ENCODE peak calls at places on chromosomes 2 and 18, in four cellular contexts. C is GM12878, O is HepG2, W is K562. A is an unnamed sample.

GRCh38 chr18:79644006-79644665 is 35.5 kb upstream of the CTDP1 start:
- ATAC-seq in C (peak; percentile 99), O (peak; percentile 92), W (peak; percentile 95), A (peak; percentile 63)

GRCh38 chr2:48406950-48407349 is 123.0 kb upstream of the STON1 start:
- ATAC-seq in C (no peak), O (peak; percentile 72), W (no peak), A (no peak)

GRCh38 chr2:64338910-64339500 is 115.0 kb upstream of the LGALSL start:
- ATAC-seq in C (peak; percentile 88), O (no peak), W (no peak), A (no peak)

GRCh38 chr2:242031481-242032019 is 162.0 kb downstream of the RTP5 start:
- ATAC-seq in C (no peak), O (no peak), W (peak; percentile 54), A (no peak)

GRCh38 chr2:41853427-41854191 is 194.2 kb upstream of the PKDCC start:
- ATAC-seq in C (peak; percentile 47), O (peak; percentile 72), W (peak; percentile 38), A (peak; percentile 42)

GRCh38 chr2:96159084-96159830 is 14.0 kb upstream of the DUSP2 start:
- ATAC-seq in C (no peak), O (peak; percentile 5), W (no peak), A (no peak)

GRCh38 chr18:8538935-8539334 is 70.3 kb upstream of the RAB12 start:
- ATAC-seq in C (peak; percentile 33), O (no peak), W (peak; percentile 83), A (no peak)

GRCh38 chr2:85831735-85832134 is 57.1 kb downstream of the ST3GAL5 start:
- ATAC-seq in C (peak; percentile 76), O (no peak), W (no peak), A (no peak)

GRCh38 chr2:98769784-98770183 is 38.9 kb upstream of the MGAT4A start:
- ATAC-seq in C (no peak), O (no peak), W (no peak), A (no peak)

GRCh38 chr18:7038330-7038846 is 79.2 kb downstream of the LAMA1 start:
- ATAC-seq in C (peak; percentile 76), O (peak; percentile 89), W (peak; percentile 99), A (peak; percentile 95)

GRCh38 chr2:232537499-232537898 is 2.0 kb upstream of the CHRNG start:
- ATAC-seq in C (no peak), O (no peak), W (no peak), A (no peak)

GRCh38 chr2:203803046-203803429 is 64.5 kb upstream of the CTLA4 start:
- ATAC-seq in C (no peak), O (no peak), W (no peak), A (no peak)

GRCh38 chr2:167721593-167721992 is 525.8 kb downstream of the STK39 start:
- ATAC-seq in C (no peak), O (no peak), W (no peak), A (no peak)

GRCh38 chr18:24976502-24976901 is 375.5 kb downstream of the ZNF521 start:
- ATAC-seq in C (no peak), O (no peak), W (no peak), A (no peak)

GRCh38 chr2:32773409-32773808 is 145.6 kb downstream of the TTC27 start:
- ATAC-seq in C (no peak), O (no peak), W (no peak), A (no peak)

GRCh38 chr2:237743561-237744269 is 54.9 kb upstream of the RBM44 start:
- ATAC-seq in C (peak; percentile 42), O (peak; percentile 82), W (peak; percentile 60), A (peak; percentile 37)

GRCh38 chr2:232563580-232563979 is 13.1 kb downstream of the EIF4E2 start:
- ATAC-seq in C (peak; percentile 20), O (no peak), W (no peak), A (no peak)

GRCh38 chr2:172330060-172330671 is 97.2 kb upstream of the ITGA6 start:
- ATAC-seq in C (no peak), O (peak; percentile 92), W (no peak), A (peak; percentile 40)

GRCh38 chr2:233209978-233210680 is 41.3 kb upstream of the ATG16L1 start:
- ATAC-seq in C (peak; percentile 24), O (no peak), W (no peak), A (no peak)

GRCh38 chr2:55164534-55165104 is 67.5 kb downstream of the CLHC1 start:
- ATAC-seq in C (no peak), O (no peak), W (no peak), A (no peak)

GRCh38 chr18:45110577-45111506 is 430.2 kb downstream of the SETBP1 start:
- ATAC-seq in C (no peak), O (no peak), W (no peak), A (peak; percentile 42)

GRCh38 chr2:222572264-222572721 is 83.6 kb downstream of the FARSB start:
- ATAC-seq in C (no peak), O (no peak), W (peak; percentile 12), A (peak; percentile 11)

GRCh38 chr2:234884591-234884990 is 67.2 kb upstream of the SH3BP4 start:
- ATAC-seq in C (no peak), O (no peak), W (no peak), A (no peak)

GRCh38 chr18:13232060-13232917 is 13.7 kb downstream of the LDLRAD4 start:
- ATAC-seq in C (no peak), O (no peak), W (no peak), A (peak; percentile 52)

GRCh38 chr2:191218292-191218898 is 26.8 kb upstream of the MYO1B start:
- ATAC-seq in C (peak; percentile 85), O (peak; percentile 97), W (peak; percentile 86), A (peak; percentile 34)

GRCh38 chr2:46320141-46320567 is 22.9 kb downstream of the EPAS1 start:
- ATAC-seq in C (no peak), O (no peak), W (no peak), A (no peak)

GRCh38 chr18:80184243-80184772 is 63.0 kb downstream of the PARD6G start:
- ATAC-seq in C (no peak), O (no peak), W (no peak), A (no peak)

GRCh38 chr2:119323459-119323858 is 43.2 kb downstream of the C2orf76 start:
- ATAC-seq in C (no peak), O (no peak), W (no peak), A (no peak)

GRCh38 chr2:124810132-124810531 is 785.0 kb downstream of the CNTNAP5 start:
- ATAC-seq in C (no peak), O (peak; percentile 95), W (no peak), A (no peak)

GRCh38 chr2:105836840-105837692 is 92.4 kb downstream of the NCK2 start:
- ATAC-seq in C (peak; percentile 32), O (no peak), W (no peak), A (no peak)

GRCh38 chr2:42742740-42743666 is 20.9 kb downstream of the OXER1 start:
- ATAC-seq in C (peak; percentile 63), O (no peak), W (no peak), A (no peak)

DNA sequence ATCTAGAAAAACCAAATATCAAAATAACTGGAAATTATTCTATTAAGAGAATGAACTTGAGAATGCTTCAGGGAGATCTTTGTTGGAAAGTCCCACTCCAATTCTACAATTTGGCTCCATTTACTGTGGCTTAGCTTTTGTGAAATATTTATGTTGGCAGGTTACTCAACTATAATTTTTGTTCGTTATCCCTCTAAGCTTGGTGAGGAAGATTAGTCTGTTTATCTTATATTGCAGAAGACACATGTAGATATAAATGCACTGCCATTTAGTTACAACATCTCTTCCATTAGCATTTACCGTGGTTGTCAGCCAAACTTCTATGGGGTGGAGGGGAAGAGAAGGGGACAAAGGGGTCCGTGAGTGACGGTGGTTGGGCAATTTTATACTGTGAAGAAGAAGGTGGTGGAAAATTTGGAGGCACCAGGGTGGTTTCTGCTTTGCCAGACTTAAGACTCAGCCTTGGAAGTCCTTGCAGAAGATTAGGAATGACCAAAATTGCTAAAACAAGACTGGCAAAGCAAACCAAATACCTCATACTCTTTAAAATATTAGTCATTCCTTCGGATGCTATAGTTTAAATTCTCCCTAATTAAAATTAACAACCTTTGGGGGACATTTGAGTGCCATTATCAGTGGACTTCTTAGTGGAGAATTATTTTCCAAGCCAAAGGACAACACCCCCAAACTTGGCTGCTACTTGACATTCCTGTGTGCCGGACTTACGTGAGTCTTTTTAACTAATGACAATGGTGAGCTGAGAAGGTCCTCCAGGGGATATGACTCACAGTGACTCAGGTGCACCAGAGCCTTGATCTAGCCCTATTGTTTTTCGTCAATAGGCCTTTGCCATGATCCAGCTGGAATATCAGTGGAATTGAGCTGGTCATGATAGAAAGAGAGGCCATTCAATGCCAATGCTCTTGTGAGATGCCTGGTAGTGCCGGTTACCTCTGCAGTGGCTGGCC is 117.8 kb upstream of the CXCR4 start:
- ATAC-seq in C (no peak), O (no peak), W (no peak), A (no peak)
- TF ChIP-seq EP300 in C (no peak), O (no peak), W (no peak), A (no peak)

GRCh38 chr18:43303376-43303775 is 26.1 kb upstream of the SYT4 start:
- ATAC-seq in C (no peak), O (no peak), W (no peak), A (no peak)
- H3K27ac ChIP-seq in C (no peak overlapping the region), O (no peak overlapping the region), W (no peak overlapping the region), A (no peak overlapping the region)

GRCh38 chr18:48536516-48536915 is 2.3 kb upstream of the CTIF start:
- ATAC-seq in C (no peak), O (no peak), W (no peak), A (no peak)

GRCh38 chr18:48541026-48541746 is 2.4 kb downstream of the CTIF start:
- ATAC-seq in C (peak; percentile 64), O (peak; percentile 71), W (peak; percentile 75), A (peak; percentile 73)

GRCh38 chr18:48539406-48540328 is 836 bp downstream of the CTIF start:
- ATAC-seq in C (peak; percentile 31), O (peak; percentile 26), W (peak; percentile 19), A (peak; percentile 40)

GRCh38 chr18:48540329-48541025 is 1.6 kb downstream of the CTIF start:
- ATAC-seq in C (peak; percentile 66), O (peak; percentile 61), W (peak; percentile 71), A (peak; percentile 53)

GRCh38 chr18:48538531-48539405 is at the start of gene CTIF:
- ATAC-seq in C (peak; percentile 89), O (peak; percentile 79), W (peak; percentile 81), A (peak; percentile 90)
- TF ChIP-seq POLR2A in C (peak; percentile 34), O (no peak), W (peak; percentile 52), A (peak; percentile 43)

GRCh38 chr2:28084564-28084963 is 194.0 kb downstream of the BABAM2 start:
- ATAC-seq in C (no peak), O (no peak), W (no peak), A (no peak)
- TF ChIP-seq EP300 in C (no peak), O (no peak), W (no peak), A (no peak)

GRCh38 chr2:108266218-108266617 is 22.5 kb upstream of the SULT1C2 start:
- ATAC-seq in C (no peak), O (peak; percentile 88), W (no peak), A (no peak)

GRCh38 chr2:108270768-108271506 is 17.8 kb upstream of the SULT1C2 start:
- ATAC-seq in C (no peak), O (peak; percentile 67), W (peak; percentile 32), A (peak; percentile 8)

GRCh38 chr2:108267117-108267516 is 21.6 kb upstream of the SULT1C2 start:
- ATAC-seq in C (no peak), O (no peak), W (no peak), A (peak; percentile 52)

GRCh38 chr2:108270346-108270745 is 18.3 kb upstream of the SULT1C2 start:
- ATAC-seq in C (no peak), O (no peak), W (no peak), A (no peak)

DNA sequence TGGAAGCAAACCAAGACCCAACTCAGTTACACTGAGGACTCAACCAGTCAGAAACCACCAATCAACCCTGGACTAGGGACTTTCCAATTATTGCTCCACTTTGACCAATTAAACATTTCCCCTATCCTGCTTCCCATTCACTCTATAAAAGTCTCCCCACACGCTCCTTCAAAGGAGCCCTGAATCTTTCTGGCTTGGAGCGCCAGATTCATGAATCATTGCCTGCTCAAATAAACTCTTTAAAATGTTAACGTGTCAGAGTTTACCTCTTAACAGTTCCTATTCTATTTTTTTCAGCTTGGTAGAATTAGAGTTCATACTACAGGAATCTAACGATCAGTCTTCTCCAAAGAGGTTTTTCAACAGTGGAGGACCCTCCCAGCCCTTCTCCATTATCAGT is 20.7 kb upstream of the SULT1C2 start:
- ATAC-seq in C (no peak), O (no peak), W (no peak), A (no peak)
- H3K27ac ChIP-seq in C (no peak overlapping the region), O (no peak overlapping the region), W (no peak overlapping the region), A (no peak overlapping the region)

A was measured in gastroesophageal sphincter.